ENCODE peak calls at places on chromosomes 7 and 10, in six cellular contexts. One of them, this sample, is unnamed.

GRCh38 chr7:25596443-25596842 is 368.2 kb upstream of the NPVF start:
- DNase-seq in GM12878: no peak
- DNase-seq in HCT116: no peak
- DNase-seq in SK-N-SH: no peak
- DNase-seq in HepG2: no peak
- DNase-seq in K562: no peak
- DNase-seq in this sample: no peak

GRCh38 chr10:123136221-123136805 is 543 bp downstream of the HMX3 start:
- DNase-seq in K562: peak
- DNase-seq in HepG2: no peak
- DNase-seq in SK-N-SH: no peak
- DNase-seq in GM12878: no peak
- DNase-seq in HCT116: no peak
- DNase-seq in this sample: no peak

GRCh38 chr7:74026406-74027123 is 1.4 kb upstream of the ELN start:
- DNase-seq in SK-N-SH: peak
- DNase-seq in K562: peak
- DNase-seq in HepG2: peak
- DNase-seq in HCT116: peak
- DNase-seq in GM12878: no peak
- DNase-seq in this sample: peak

GRCh38 chr7:149285581-149285975 is 23.6 kb downstream of the ZNF783 start:
- DNase-seq in SK-N-SH: peak
- DNase-seq in GM12878: no peak
- DNase-seq in K562: peak
- DNase-seq in HCT116: no peak
- DNase-seq in HepG2: no peak
- DNase-seq in this sample: no peak

GRCh38 chr7:33702511-33703054 is 202.8 kb upstream of the BMPER start:
- DNase-seq in GM12878: no peak
- DNase-seq in SK-N-SH: no peak
- DNase-seq in HepG2: no peak
- DNase-seq in K562: no peak
- DNase-seq in HCT116: no peak
- DNase-seq in this sample: no peak

GRCh38 chr10:98276316-98276715 is 8.3 kb upstream of the LOXL4 start:
- DNase-seq in HCT116: no peak
- DNase-seq in GM12878: no peak
- DNase-seq in SK-N-SH: no peak
- DNase-seq in K562: no peak
- DNase-seq in HepG2: no peak
- DNase-seq in this sample: no peak

GRCh38 chr7:131328387-131329175 is 905 bp downstream of the MKLN1 start:
- DNase-seq in SK-N-SH: no peak
- DNase-seq in GM12878: no peak
- DNase-seq in HCT116: no peak
- DNase-seq in K562: no peak
- DNase-seq in HepG2: no peak
- DNase-seq in this sample: no peak

GRCh38 chr7:30930621-30931020 is 19.0 kb downstream of the AQP1 start:
- DNase-seq in HepG2: no peak
- DNase-seq in GM12878: no peak
- DNase-seq in K562: no peak
- DNase-seq in SK-N-SH: peak
- DNase-seq in HCT116: no peak
- DNase-seq in this sample: no peak

GRCh38 chr7:157662110-157662791 is 325.4 kb downstream of the DNAJB6 start:
- DNase-seq in HCT116: no peak
- DNase-seq in SK-N-SH: no peak
- DNase-seq in K562: no peak
- DNase-seq in GM12878: no peak
- DNase-seq in HepG2: no peak
- DNase-seq in this sample: no peak

GRCh38 chr10:17768506-17768905 is 16.5 kb downstream of the TMEM236 start:
- DNase-seq in HepG2: no peak
- DNase-seq in HCT116: no peak
- DNase-seq in GM12878: no peak
- DNase-seq in SK-N-SH: no peak
- DNase-seq in K562: no peak
- DNase-seq in this sample: no peak

GRCh38 chr7:94440460-94441039 is 45.9 kb downstream of the COL1A2 start:
- DNase-seq in GM12878: no peak
- DNase-seq in SK-N-SH: no peak
- DNase-seq in HCT116: no peak
- DNase-seq in K562: no peak
- DNase-seq in HepG2: peak
- DNase-seq in this sample: no peak

GRCh38 chr7:79377097-79377496 is 76.4 kb downstream of the MAGI2 start:
- DNase-seq in SK-N-SH: no peak
- DNase-seq in GM12878: no peak
- DNase-seq in K562: no peak
- DNase-seq in HepG2: no peak
- DNase-seq in HCT116: no peak
- DNase-seq in this sample: no peak

GRCh38 chr7:125495997-125496396 is 566.4 kb upstream of the POT1 start:
- DNase-seq in HCT116: no peak
- DNase-seq in GM12878: no peak
- DNase-seq in K562: no peak
- DNase-seq in SK-N-SH: no peak
- DNase-seq in HepG2: no peak
- DNase-seq in this sample: no peak

DNA sequence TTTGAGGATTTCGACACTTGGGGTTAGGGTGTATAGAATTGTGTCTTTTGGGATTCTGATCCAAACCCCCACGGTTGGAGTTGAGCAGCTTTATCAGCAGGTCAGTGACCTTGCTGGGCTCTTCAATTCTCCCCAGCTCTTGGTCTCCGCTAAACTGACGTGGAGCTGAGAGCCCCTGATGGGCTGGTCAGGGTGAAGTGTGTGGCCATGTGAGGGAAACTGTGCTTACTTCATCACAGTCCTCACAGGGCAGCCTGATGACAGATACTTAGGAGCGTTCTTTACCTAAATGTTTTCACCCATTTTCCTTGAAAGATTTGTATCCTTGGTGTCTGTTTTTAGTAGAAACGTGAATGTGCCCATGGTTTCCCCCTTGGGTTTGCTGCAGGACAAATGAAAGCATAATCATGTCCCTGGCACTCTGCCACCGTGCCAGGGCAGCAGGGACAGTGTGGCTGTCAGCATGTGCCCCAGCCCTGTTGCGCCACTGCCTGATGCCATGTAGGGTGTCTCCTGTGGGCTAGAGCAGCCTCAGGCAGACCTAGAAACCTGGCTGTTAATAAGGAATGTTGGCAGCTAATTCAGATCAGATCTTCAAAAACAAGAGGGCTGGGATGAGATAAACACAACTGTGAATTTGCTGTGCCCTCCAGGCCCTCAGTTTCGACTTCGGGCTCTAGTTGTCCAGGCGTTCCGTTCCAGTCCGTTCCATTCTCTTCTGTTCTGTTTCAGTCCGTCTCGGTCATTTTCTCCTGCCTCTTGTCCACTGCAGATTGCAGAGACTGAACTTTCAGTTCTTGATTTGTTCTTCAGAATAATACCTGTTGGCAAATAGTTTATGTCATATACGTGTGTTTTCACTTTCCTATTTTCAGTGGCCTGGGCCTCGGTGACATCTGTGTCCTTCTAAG is 96.8 kb downstream of the TRRAP start:
- DNase-seq in HCT116: no peak
- DNase-seq in SK-N-SH: peak
- DNase-seq in GM12878: no peak
- DNase-seq in K562: no peak
- DNase-seq in HepG2: no peak
- DNase-seq in this sample: no peak
- TF ChIP-seq SIN3A in HCT116: no peak
- TF ChIP-seq SIN3A in SK-N-SH: no peak
- TF ChIP-seq SIN3A in GM12878: no peak
- TF ChIP-seq SIN3A in K562: no peak
- TF ChIP-seq SIN3A in HepG2: no peak
- TF ChIP-seq SIN3A in this sample: no peak

GRCh38 chr10:3777876-3778707 is 6.9 kb downstream of the KLF6 start:
- DNase-seq in HCT116: no peak
- DNase-seq in GM12878: no peak
- DNase-seq in SK-N-SH: no peak
- DNase-seq in HepG2: no peak
- DNase-seq in K562: no peak
- DNase-seq in this sample: no peak

GRCh38 chr10:3774814-3775670 is 10.0 kb downstream of the KLF6 start:
- DNase-seq in K562: peak
- DNase-seq in GM12878: no peak
- DNase-seq in HepG2: no peak
- DNase-seq in SK-N-SH: no peak
- DNase-seq in HCT116: peak
- DNase-seq in this sample: peak

GRCh38 chr10:3778708-3779108 is 6.3 kb downstream of the KLF6 start:
- DNase-seq in GM12878: no peak
- DNase-seq in HepG2: no peak
- DNase-seq in K562: no peak
- DNase-seq in SK-N-SH: no peak
- DNase-seq in HCT116: no peak
- DNase-seq in this sample: no peak

GRCh38 chr10:3775671-3776551 is 9.1 kb downstream of the KLF6 start:
- DNase-seq in GM12878: no peak
- DNase-seq in HepG2: no peak
- DNase-seq in HCT116: peak
- DNase-seq in K562: no peak
- DNase-seq in SK-N-SH: no peak
- DNase-seq in this sample: peak

DNA sequence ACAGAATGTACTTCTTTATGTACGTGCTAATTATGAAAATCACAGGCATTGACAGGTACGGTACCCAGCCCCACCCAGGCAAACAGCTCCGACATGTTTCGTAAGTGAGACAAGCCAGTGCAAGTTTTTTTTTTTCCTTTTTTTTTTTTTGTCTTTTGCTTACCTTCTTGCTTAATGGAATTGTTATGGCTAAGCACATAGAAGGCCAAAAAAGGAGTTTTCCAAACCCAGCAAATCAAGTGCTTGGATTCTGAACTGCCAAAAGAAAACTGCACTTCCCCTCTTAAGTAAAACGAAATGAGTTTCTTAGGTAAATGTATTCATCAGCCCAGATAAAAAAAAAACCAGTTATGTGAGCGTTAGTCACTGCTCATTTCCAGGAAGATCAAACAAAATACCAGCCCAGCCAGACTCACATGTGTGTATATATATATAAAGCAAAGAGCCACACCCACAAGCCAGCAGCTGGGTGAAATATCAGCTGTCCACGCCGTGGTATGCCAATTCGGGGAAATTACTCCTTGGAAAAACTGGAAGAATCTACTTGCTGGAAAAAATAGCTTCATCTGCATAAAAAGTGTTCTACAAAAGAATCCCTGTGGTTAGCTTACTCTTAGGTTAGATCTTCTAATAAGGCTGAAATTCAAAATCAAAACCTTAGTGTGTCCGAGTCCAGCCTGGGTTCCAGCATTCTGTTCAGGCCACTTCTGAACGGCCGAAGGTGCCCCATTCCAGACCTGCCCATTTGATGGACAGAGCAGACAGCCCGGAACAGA is 8.0 kb downstream of the KLF6 start:
- DNase-seq in GM12878: no peak
- DNase-seq in HCT116: peak
- DNase-seq in HepG2: peak
- DNase-seq in SK-N-SH: no peak
- DNase-seq in K562: peak
- DNase-seq in this sample: peak
- TF ChIP-seq REST in GM12878: no peak
- TF ChIP-seq REST in HCT116: no peak
- TF ChIP-seq REST in HepG2: no peak
- TF ChIP-seq REST in SK-N-SH: no peak
- TF ChIP-seq REST in K562: no peak
- TF ChIP-seq REST in this sample: no peak

DNA sequence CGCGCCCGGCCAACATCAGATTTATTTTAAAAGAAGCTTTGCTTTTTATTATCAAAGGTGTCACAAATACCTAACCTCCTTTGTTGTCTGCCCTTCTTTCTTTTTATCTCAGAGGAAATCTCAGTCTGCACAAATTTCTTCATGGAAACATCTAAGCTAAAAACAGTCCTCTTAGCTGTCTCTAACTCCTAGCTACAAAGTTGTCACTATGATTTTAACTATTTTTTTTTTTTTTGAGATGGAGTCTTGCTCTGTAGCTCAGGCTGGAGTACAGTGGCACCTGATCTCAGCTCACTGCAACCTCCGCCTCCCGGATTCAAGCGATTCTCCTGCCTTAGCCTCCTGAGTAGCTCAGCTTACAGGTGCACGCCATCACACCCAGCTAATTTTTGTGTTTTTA is 7.3 kb downstream of the TRA2A start:
- DNase-seq in HepG2: no peak
- DNase-seq in SK-N-SH: no peak
- DNase-seq in GM12878: no peak
- DNase-seq in K562: no peak
- DNase-seq in HCT116: no peak
- DNase-seq in this sample: no peak
- TF ChIP-seq SIN3A in HepG2: no peak
- TF ChIP-seq SIN3A in SK-N-SH: no peak
- TF ChIP-seq SIN3A in GM12878: no peak
- TF ChIP-seq SIN3A in K562: no peak
- TF ChIP-seq SIN3A in HCT116: no peak
- TF ChIP-seq SIN3A in this sample: no peak

GRCh38 chr10:71598673-71599072 is 120.9 kb downstream of the C10orf105 start:
- DNase-seq in GM12878: no peak
- DNase-seq in SK-N-SH: no peak
- DNase-seq in K562: no peak
- DNase-seq in HCT116: no peak
- DNase-seq in HepG2: no peak
- DNase-seq in this sample: no peak
- TF ChIP-seq REST in GM12878: no peak
- TF ChIP-seq REST in SK-N-SH: no peak
- TF ChIP-seq REST in K562: no peak
- TF ChIP-seq REST in HCT116: no peak
- TF ChIP-seq REST in HepG2: no peak
- TF ChIP-seq REST in this sample: no peak

DNA sequence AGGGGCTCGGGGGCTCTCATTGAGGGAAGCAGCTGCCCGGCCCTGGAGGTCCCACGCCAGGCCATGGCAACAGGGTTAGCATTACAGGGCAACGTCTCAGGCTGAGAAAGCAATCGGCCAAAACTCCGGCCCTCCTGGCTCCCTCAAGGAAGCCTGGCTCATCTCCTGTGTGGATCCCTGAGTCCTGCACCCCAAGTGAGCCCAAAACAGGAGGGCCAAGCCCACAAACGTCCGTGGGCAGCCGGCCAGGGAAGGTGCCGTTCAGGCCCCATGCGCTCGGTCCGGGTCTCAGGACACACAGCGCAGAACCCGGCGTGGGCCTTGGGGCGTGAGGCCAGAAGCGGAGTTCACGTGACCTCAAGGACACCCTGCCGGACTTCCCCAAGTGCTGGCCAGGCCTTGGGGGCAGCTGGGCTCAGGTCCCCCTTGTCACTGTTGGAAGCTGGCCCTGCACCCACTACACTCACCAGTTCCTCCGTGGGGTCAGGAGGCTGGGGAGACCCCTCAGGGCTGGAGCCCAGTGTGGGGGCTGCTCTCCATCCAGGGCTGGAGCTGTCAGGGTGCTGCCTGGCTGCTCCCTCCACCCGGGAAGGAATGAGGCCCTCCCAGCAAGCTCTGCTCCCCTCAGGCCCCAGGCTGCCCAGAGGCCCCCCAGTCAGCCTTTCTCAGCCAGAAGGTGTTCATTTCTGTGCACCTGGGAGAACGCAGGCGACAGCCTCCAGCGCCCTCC is 7.9 kb upstream of the PWWP2B start:
- DNase-seq in HepG2: no peak
- DNase-seq in K562: no peak
- DNase-seq in SK-N-SH: no peak
- DNase-seq in GM12878: no peak
- DNase-seq in HCT116: no peak
- DNase-seq in this sample: no peak
- TF ChIP-seq SIN3A in HepG2: no peak
- TF ChIP-seq SIN3A in K562: no peak
- TF ChIP-seq SIN3A in SK-N-SH: no peak
- TF ChIP-seq SIN3A in GM12878: no peak
- TF ChIP-seq SIN3A in HCT116: no peak
- TF ChIP-seq SIN3A in this sample: no peak

This sample was measured in Panc1.